ENCODE peak calls at places on chromosome 2, in four cellular contexts. W, H, M and K are unnamed samples. For H3K4me1, the result is how much of the 10 kb centered on the place peaks cover.

GRCh38 chr2:71796174-71796592 is 342.8 kb downstream of the DYSF start:
- DNase-seq in W (no peak), H (no peak), M (no peak), K (peak)

GRCh38 chr2:133240505-133241230 is 327.6 kb downstream of the NCKAP5 start:
- DNase-seq in W (peak), H (no peak), M (no peak), K (peak)

GRCh38 chr2:160736148-160736547 is 242.5 kb upstream of the RBMS1 start:
- DNase-seq in W (no peak), H (no peak), M (no peak), K (no peak)

GRCh38 chr2:192073878-192074277 is 120.9 kb downstream of the TMEFF2 start:
- DNase-seq in W (no peak), H (no peak), M (no peak), K (no peak)

GRCh38 chr2:64212801-64213321 is 68.6 kb upstream of the PELI1 start:
- DNase-seq in W (no peak), H (no peak), M (peak), K (peak)

GRCh38 chr2:30280596-30281434 is 49.5 kb downstream of the LBH start:
- DNase-seq in W (no peak), H (no peak), M (no peak), K (peak)

GRCh38 chr2:241137276-241138190 is 11.7 kb downstream of the PASK start:
- DNase-seq in W (no peak), H (no peak), M (no peak), K (no peak)

GRCh38 chr2:236974206-236974605 is 111.5 kb upstream of the COPS8 start:
- DNase-seq in W (no peak), H (no peak), M (no peak), K (no peak)

GRCh38 chr2:127573298-127573697 is 37.8 kb downstream of the MYO7B start:
- DNase-seq in W (no peak), H (no peak), M (no peak), K (no peak)

GRCh38 chr2:9191044-9191481 is 15.5 kb upstream of the ASAP2 start:
- DNase-seq in W (peak), H (peak), M (peak), K (peak)

GRCh38 chr2:207724113-207724512 is 12.7 kb downstream of the CCNYL1 start:
- DNase-seq in W (no peak), H (no peak), M (no peak), K (no peak)

GRCh38 chr2:86747708-86748627 is 27.9 kb downstream of the RMND5A start:
- DNase-seq in W (peak), H (peak), M (peak), K (peak)

GRCh38 chr2:676647-677055 is 555 bp downstream of the TMEM18 start:
- DNase-seq in W (peak), H (peak), M (peak), K (peak)

GRCh38 chr2:188238386-188238785 is 53.3 kb upstream of the GULP1 start:
- DNase-seq in W (no peak), H (no peak), M (peak), K (no peak)

GRCh38 chr2:33126552-33126951 is 179.8 kb downstream of the LTBP1 start:
- DNase-seq in W (no peak), H (no peak), M (no peak), K (no peak)

GRCh38 chr2:66962625-66963207 is 434.4 kb upstream of the ETAA1 start:
- DNase-seq in W (no peak), H (no peak), M (no peak), K (peak)

GRCh38 chr2:231058761-231059550 is 2.3 kb downstream of the PSMD1 start:
- DNase-seq in W (no peak), H (no peak), M (peak), K (peak)

GRCh38 chr2:144515694-144516416 is 4.1 kb downstream of the ZEB2 start:
- DNase-seq in W (peak), H (no peak), M (no peak), K (peak)

GRCh38 chr2:120749506-120750431 is 14.1 kb downstream of the GLI2 start:
- DNase-seq in W (no peak), H (no peak), M (no peak), K (peak)

GRCh38 chr2:9358846-9359245 is 64.5 kb downstream of the ITGB1BP1 start:
- DNase-seq in W (no peak), H (no peak), M (no peak), K (no peak)

GRCh38 chr2:239561448-239562001 is 160.7 kb upstream of the HDAC4 start:
- DNase-seq in W (no peak), H (no peak), M (no peak), K (no peak)

GRCh38 chr2:100008960-100009359 is 133.4 kb downstream of the AFF3 start:
- DNase-seq in W (no peak), H (no peak), M (no peak), K (peak)

GRCh38 chr2:42072349-42073118 is 24.7 kb downstream of the PKDCC start:
- DNase-seq in W (no peak), H (peak), M (peak), K (no peak)

GRCh38 chr2:143877056-143877455 is 642.9 kb downstream of the ZEB2 start:
- DNase-seq in W (no peak), H (no peak), M (no peak), K (no peak)

GRCh38 chr2:58432491-58433166 is 191.5 kb upstream of the FANCL start:
- DNase-seq in W (no peak), H (no peak), M (no peak), K (no peak)

DNA sequence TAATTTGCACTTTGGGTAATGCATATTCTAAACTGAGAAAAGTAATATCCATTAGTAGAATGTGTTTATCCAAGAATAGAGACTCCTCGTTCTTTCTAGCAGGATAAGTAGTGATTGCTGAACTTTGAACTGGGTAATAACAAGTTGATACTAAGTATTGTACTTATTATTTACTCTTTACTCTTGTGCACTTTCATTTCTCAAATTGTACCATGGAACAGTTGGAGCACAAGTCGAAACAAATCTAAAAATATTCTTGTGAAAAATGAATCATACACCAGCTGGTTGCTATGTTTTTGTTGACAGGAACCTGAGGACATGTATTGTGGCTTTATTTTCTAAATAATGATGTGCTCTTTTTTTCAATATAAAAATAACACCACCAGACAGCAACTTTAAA is 111.9 kb downstream of the RGPD3 start:
- DNase-seq in W (no peak), H (no peak), M (no peak), K (no peak)
- TF ChIP-seq EZH2 in W (no peak), H (no peak), M (no peak), K (no peak)

GRCh38 chr2:63081404-63081803 is 30.8 kb downstream of the OTX1 start:
- DNase-seq in W (no peak), H (no peak), M (no peak), K (no peak)

GRCh38 chr2:63073994-63074393 is 23.4 kb downstream of the OTX1 start:
- DNase-seq in W (no peak), H (no peak), M (no peak), K (no peak)

GRCh38 chr2:63078852-63079606 is 28.4 kb downstream of the OTX1 start:
- DNase-seq in W (peak), H (peak), M (peak), K (no peak)
- TF ChIP-seq CTCF in W (peak), H (peak), M (peak), K (no peak)

GRCh38 chr2:20526666-20527065 is 79.8 kb downstream of the RHOB start:
- DNase-seq in W (no peak), H (no peak), M (no peak), K (no peak)
- H3K4me1 ChIP-seq in W (under half), H (half or more), M (under half), K (under half)

DNA sequence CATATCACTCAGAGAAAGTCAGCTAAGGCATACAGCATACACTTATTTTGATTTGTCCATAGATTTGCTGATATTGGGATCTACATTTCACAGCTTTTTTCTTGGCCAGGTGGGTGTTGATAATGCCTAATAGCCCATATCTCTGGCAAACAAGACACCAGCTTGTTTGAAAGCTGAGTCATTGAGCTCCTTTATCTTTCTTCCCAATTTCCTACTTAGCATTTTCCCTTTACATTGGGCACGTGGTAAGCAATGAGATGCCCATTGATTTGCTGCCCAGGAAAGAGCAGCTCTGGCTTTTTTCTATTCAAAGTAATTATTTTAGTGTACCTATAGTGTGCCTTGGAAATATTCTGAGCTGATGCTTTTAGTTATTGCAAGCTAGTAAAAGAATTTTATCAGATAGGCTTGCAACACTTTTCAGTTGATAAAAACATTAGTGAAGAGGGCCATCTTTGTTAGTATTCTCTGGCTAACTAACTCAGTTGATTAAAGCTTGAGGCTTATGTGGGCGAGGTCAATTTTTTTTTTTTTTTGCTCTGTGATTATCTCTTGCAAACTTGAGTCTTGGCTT is 79.6 kb downstream of the OSBPL6 start:
- DNase-seq in W (peak), H (no peak), M (no peak), K (no peak)
- TF ChIP-seq EZH2 in W (no peak), H (no peak), M (no peak), K (no peak)

GRCh38 chr2:98515571-98515927 is 70.9 kb downstream of the INPP4A start:
- DNase-seq in W (no peak), H (no peak), M (no peak), K (no peak)

GRCh38 chr2:98517636-98518035 is 73.0 kb downstream of the INPP4A start:
- DNase-seq in W (no peak), H (no peak), M (no peak), K (no peak)

GRCh38 chr2:98519156-98519555 is 74.5 kb downstream of the INPP4A start:
- DNase-seq in W (no peak), H (no peak), M (no peak), K (peak)

GRCh38 chr2:98519851-98520250 is 75.2 kb downstream of the INPP4A start:
- DNase-seq in W (no peak), H (no peak), M (no peak), K (no peak)

GRCh38 chr2:98518106-98518505 is 73.4 kb downstream of the INPP4A start:
- DNase-seq in W (peak), H (peak), M (no peak), K (no peak)
- TF ChIP-seq CTCF in W (peak), H (peak), M (peak), K (peak)

GRCh38 chr2:44746367-44746766 is 195.1 kb upstream of the SIX3 start:
- DNase-seq in W (no peak), H (no peak), M (no peak), K (no peak)

GRCh38 chr2:44745922-44746321 is 195.6 kb upstream of the SIX3 start:
- DNase-seq in W (no peak), H (no peak), M (no peak), K (no peak)

GRCh38 chr2:44747794-44748193 is 193.7 kb upstream of the SIX3 start:
- DNase-seq in W (no peak), H (no peak), M (no peak), K (no peak)

GRCh38 chr2:44745460-44745859 is 196.0 kb upstream of the SIX3 start:
- DNase-seq in W (no peak), H (no peak), M (no peak), K (no peak)

GRCh38 chr2:44746856-44747612 is 194.5 kb upstream of the SIX3 start:
- DNase-seq in W (no peak), H (no peak), M (peak), K (no peak)
- H3K4me1 ChIP-seq in W (under half), H (under half), M (under half), K (under half)

GRCh38 chr2:222303828-222304736 is 5.3 kb upstream of the PAX3 start:
- DNase-seq in W (no peak), H (no peak), M (no peak), K (no peak)

GRCh38 chr2:222301296-222301997 is 2.6 kb upstream of the PAX3 start:
- DNase-seq in W (no peak), H (no peak), M (no peak), K (no peak)

GRCh38 chr2:222303045-222303827 is 4.4 kb upstream of the PAX3 start:
- DNase-seq in W (no peak), H (no peak), M (no peak), K (no peak)

GRCh38 chr2:222300725-222301295 is 2.0 kb upstream of the PAX3 start:
- DNase-seq in W (no peak), H (no peak), M (no peak), K (no peak)

GRCh38 chr2:222302178-222303018 is 3.6 kb upstream of the PAX3 start:
- DNase-seq in W (no peak), H (no peak), M (no peak), K (no peak)
- TF ChIP-seq EZH2 in W (peak), H (no peak), M (peak), K (peak)

GRCh38 chr2:189982777-189983394 is 79.6 kb downstream of the MSTN start:
- DNase-seq in W (peak), H (peak), M (no peak), K (no peak)
- TF ChIP-seq CTCF in W (peak), H (peak), M (peak), K (peak)